ENCODE peak calls at places on chromosomes 5 and 9, in five cellular contexts. Y, B, S, F and N are unnamed samples. For H3F3A and H3K27me3, the result is how much of the 10 kb centered on the place peaks cover.

GRCh38 chr9:135210676-135211523 is 123.4 kb downstream of the OLFM1 start:
- DNase-seq in Y (no peak), B (no peak), S (no peak), F (no peak), N (no peak)

GRCh38 chr5:128121679-128122078 is 38.1 kb downstream of the SLC12A2 start:
- DNase-seq in Y (peak), B (peak), S (no peak), F (peak), N (no peak)

GRCh38 chr9:68507098-68507795 is 33.4 kb downstream of the TMEM252 start:
- DNase-seq in Y (peak), B (peak), S (peak), F (no peak), N (no peak)

GRCh38 chr5:36724429-36725332 is 118.3 kb downstream of the SLC1A3 start:
- DNase-seq in Y (peak), B (no peak), S (no peak), F (no peak), N (peak)

GRCh38 chr5:9898319-9898718 is 268.2 kb upstream of the TAS2R1 start:
- DNase-seq in Y (peak), B (peak), S (peak), F (no peak), N (no peak)

GRCh38 chr5:173790836-173791546 is 97.2 kb upstream of the CPEB4 start:
- DNase-seq in Y (no peak), B (no peak), S (no peak), F (no peak), N (no peak)

GRCh38 chr9:123622696-123623095 is 266.7 kb downstream of the CRB2 start:
- DNase-seq in Y (no peak), B (no peak), S (no peak), F (no peak), N (no peak)

GRCh38 chr9:84647699-84648098 is 21.8 kb upstream of the NTRK2 start:
- DNase-seq in Y (no peak), B (no peak), S (no peak), F (no peak), N (no peak)

GRCh38 chr5:106171132-106171531 is 1499.6 kb downstream of the EFNA5 start:
- DNase-seq in Y (peak), B (no peak), S (no peak), F (no peak), N (no peak)

GRCh38 chr5:39178856-39179255 is 40.5 kb downstream of the FYB1 start:
- DNase-seq in Y (no peak), B (no peak), S (no peak), F (no peak), N (no peak)

GRCh38 chr5:160133071-160133917 is 14.0 kb upstream of the PWWP2A start:
- DNase-seq in Y (no peak), B (peak), S (no peak), F (no peak), N (no peak)

GRCh38 chr9:77523891-77524290 is 124.2 kb downstream of the GNA14 start:
- DNase-seq in Y (peak), B (no peak), S (no peak), F (no peak), N (no peak)

GRCh38 chr9:69429281-69429680 is 104.3 kb downstream of the ENTREP1 start:
- DNase-seq in Y (no peak), B (no peak), S (no peak), F (no peak), N (peak)

GRCh38 chr9:123893831-123894460 is 36.0 kb downstream of the DENND1A start:
- DNase-seq in Y (peak), B (peak), S (no peak), F (no peak), N (no peak)

GRCh38 chr5:155700333-155700732 is 626.6 kb upstream of the SGCD start:
- DNase-seq in Y (no peak), B (peak), S (no peak), F (no peak), N (peak)

GRCh38 chr9:89256225-89256624 is 54.8 kb upstream of the CKS2 start:
- DNase-seq in Y (no peak), B (no peak), S (no peak), F (no peak), N (no peak)

GRCh38 chr9:35367451-35367850 is 122.5 kb upstream of the RUSC2 start:
- DNase-seq in Y (peak), B (peak), S (no peak), F (no peak), N (no peak)

GRCh38 chr5:1879292-1880263 is 3.1 kb downstream of the IRX4 start:
- DNase-seq in Y (no peak), B (no peak), S (no peak), F (no peak), N (no peak)

GRCh38 chr5:139593716-139594319 is 32.7 kb downstream of the UBE2D2 start:
- DNase-seq in Y (peak), B (peak), S (no peak), F (peak), N (no peak)

GRCh38 chr5:55923177-55923872 is 71.4 kb downstream of the IL6ST start:
- DNase-seq in Y (peak), B (peak), S (no peak), F (peak), N (peak)

GRCh38 chr9:81789751-81790150 is 100.4 kb upstream of the TLE1 start:
- DNase-seq in Y (no peak), B (peak), S (no peak), F (no peak), N (no peak)

GRCh38 chr5:78782728-78783127 is 134.2 kb upstream of the LHFPL2 start:
- DNase-seq in Y (no peak), B (no peak), S (no peak), F (no peak), N (no peak)

GRCh38 chr9:25891534-25891933 is 213.3 kb upstream of the TUSC1 start:
- DNase-seq in Y (no peak), B (no peak), S (no peak), F (no peak), N (no peak)

GRCh38 chr9:87613265-87614111 is 112.4 kb upstream of the CTSL start:
- DNase-seq in Y (no peak), B (no peak), S (no peak), F (no peak), N (no peak)

GRCh38 chr9:137721479-137721878 is 102.7 kb downstream of the EHMT1 start:
- DNase-seq in Y (no peak), B (no peak), S (no peak), F (no peak), N (no peak)

GRCh38 chr5:37834542-37835399 is 5.1 kb downstream of the GDNF start:
- DNase-seq in Y (no peak), B (no peak), S (peak), F (no peak), N (peak)

GRCh38 chr5:136285501-136285900 is 79.8 kb downstream of the TRPC7 start:
- DNase-seq in Y (no peak), B (peak), S (no peak), F (no peak), N (no peak)

GRCh38 chr9:136757328-136757727 is 715 bp downstream of the LCN8 start:
- DNase-seq in Y (no peak), B (no peak), S (no peak), F (no peak), N (no peak)

GRCh38 chr9:18331808-18332209 is 142.1 kb upstream of the ADAMTSL1 start:
- DNase-seq in Y (no peak), B (no peak), S (peak), F (no peak), N (no peak)

GRCh38 chr5:172188893-172189692 is 1.1 kb upstream of the STK10 start:
- DNase-seq in Y (no peak), B (no peak), S (no peak), F (no peak), N (no peak)

GRCh38 chr9:111924281-111924680 is 27.7 kb downstream of the UGCG start:
- DNase-seq in Y (peak), B (no peak), S (no peak), F (no peak), N (no peak)

GRCh38 chr9:111928342-111928720 is 31.7 kb downstream of the UGCG start:
- DNase-seq in Y (peak), B (peak), S (no peak), F (no peak), N (no peak)

GRCh38 chr9:111925017-111925770 is 28.6 kb downstream of the UGCG start:
- DNase-seq in Y (no peak), B (no peak), S (no peak), F (no peak), N (no peak)

GRCh38 chr9:111926421-111926875 is 29.8 kb downstream of the UGCG start:
- DNase-seq in Y (no peak), B (no peak), S (no peak), F (no peak), N (peak)

DNA sequence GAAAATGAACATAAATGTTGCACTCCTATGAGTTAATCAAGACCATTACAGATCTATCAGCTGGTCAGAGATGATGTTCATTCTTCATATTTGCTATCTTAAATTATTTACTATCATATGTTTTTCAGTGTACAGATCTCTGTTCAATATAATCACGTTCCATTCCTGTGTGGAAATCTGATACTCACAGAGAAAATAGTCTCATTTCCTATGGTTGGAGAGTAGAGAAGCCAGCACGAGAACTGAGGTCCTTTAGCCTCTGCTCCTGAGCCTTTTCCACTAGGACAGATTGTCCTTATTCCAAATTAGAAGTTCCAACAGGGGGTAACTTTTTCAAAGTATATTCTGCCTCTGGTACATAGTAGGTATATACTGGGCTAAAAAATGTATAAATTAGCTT is 29.2 kb downstream of the UGCG start:
- DNase-seq in Y (no peak), B (no peak), S (no peak), F (no peak), N (no peak)
- H3F3A ChIP-seq in Y (under half), B (half or more), S (under half), F (under half), N (under half)

GRCh38 chr9:107147134-107147533 is 135.9 kb upstream of the RAD23B start:
- DNase-seq in Y (no peak), B (no peak), S (no peak), F (no peak), N (no peak)
- H3K27me3 ChIP-seq in Y (under half), B (under half), S (under half), F (under half), N (under half)

GRCh38 chr9:112712678-112713077 is 5.2 kb downstream of the INIP start:
- DNase-seq in Y (no peak), B (no peak), S (no peak), F (no peak), N (no peak)
- H2AFZ ChIP-seq in Y (no peak), B (no peak), S (no peak), F (no peak), N (no peak)

GRCh38 chr9:95508242-95508967 is 8.4 kb downstream of the PTCH1 start:
- DNase-seq in Y (no peak), B (peak), S (peak), F (no peak), N (peak)

GRCh38 chr9:95506438-95506691 is 10.4 kb downstream of the PTCH1 start:
- DNase-seq in Y (peak), B (peak), S (peak), F (peak), N (peak)

GRCh38 chr9:95505676-95506437 is 10.9 kb downstream of the PTCH1 start:
- DNase-seq in Y (peak), B (peak), S (peak), F (peak), N (peak)

GRCh38 chr9:95507456-95508241 is 9.1 kb downstream of the PTCH1 start:
- DNase-seq in Y (peak), B (peak), S (peak), F (peak), N (peak)

GRCh38 chr9:95506692-95507455 is 9.9 kb downstream of the PTCH1 start:
- DNase-seq in Y (peak), B (peak), S (peak), F (peak), N (peak)
- H3F3A ChIP-seq in Y (under half), B (under half), S (under half), F (under half), N (under half)